ENCODE peak calls at places on chromosome 22, in ten cellular contexts. Q is fibroblast of mammary gland, T is left ventricle myocardium inferior, R is OCI-LY7, W is HFF-Myc, C is lower lobe of right lung, N is AG04449, F is cardiac fibroblast, K is suprapubic skin, P is fibroblast of the aortic adventitia. H is an unnamed sample.

GRCh38 chr22:30605449-30606110 is 1.4 kb upstream of the TCN2 start:
- DNase-seq in Q (peak; percentile 59), T (peak; percentile 45), R (peak; percentile 68), W (no peak), C (peak; percentile 70), N (no peak), F (peak; percentile 71), K (no peak), P (peak; percentile 45), H (no peak)

GRCh38 chr22:22346401-22347107 is 102.0 kb downstream of the VPREB1 start:
- DNase-seq in Q (no peak), T (no peak), R (no peak), W (no peak), C (no peak), N (no peak), F (no peak), K (no peak), P (no peak), H (no peak)

GRCh38 chr22:29199702-29200400 is 5.8 kb upstream of the EMID1 start:
- DNase-seq in Q (no peak), T (no peak), R (no peak), W (no peak), C (peak; percentile 10), N (no peak), F (no peak), K (no peak), P (no peak), H (no peak)

GRCh38 chr22:47804281-47804680 is 1041.8 kb downstream of the TBC1D22A start:
- DNase-seq in Q (no peak), T (no peak), R (no peak), W (no peak), C (no peak), N (no peak), F (no peak), K (no peak), P (no peak), H (no peak)

GRCh38 chr22:33909075-33909458 is 11.2 kb downstream of the LARGE1 start:
- DNase-seq in Q (peak; percentile 48), T (no peak), R (no peak), W (no peak), C (no peak), N (peak; percentile 54), F (peak; percentile 58), K (no peak), P (peak; percentile 85), H (no peak)

GRCh38 chr22:30159561-30160353 is 79.5 kb downstream of the HORMAD2 start:
- DNase-seq in Q (peak; percentile 72), T (no peak), R (no peak), W (peak; percentile 29), C (no peak), N (peak; percentile 56), F (peak; percentile 84), K (no peak), P (peak; percentile 84), H (no peak)

GRCh38 chr22:48538291-48538820 is 1289.3 kb downstream of the BRD1 start:
- DNase-seq in Q (no peak), T (no peak), R (no peak), W (no peak), C (no peak), N (no peak), F (no peak), K (no peak), P (no peak), H (no peak)

GRCh38 chr22:37082251-37082650 is 27.3 kb downstream of the TMPRSS6 start:
- DNase-seq in Q (no peak), T (no peak), R (no peak), W (no peak), C (no peak), N (no peak), F (no peak), K (no peak), P (no peak), H (no peak)

GRCh38 chr22:37623075-37624016 is 14.7 kb downstream of the GGA1 start:
- DNase-seq in Q (peak; percentile 49), T (peak; percentile 66), R (peak; percentile 79), W (no peak), C (peak; percentile 83), N (no peak), F (peak; percentile 62), K (no peak), P (peak; percentile 57), H (peak; percentile 76)

GRCh38 chr22:31734512-31734911 is 15.4 kb downstream of the PRR14L start:
- DNase-seq in Q (peak; percentile 72), T (no peak), R (no peak), W (no peak), C (no peak), N (peak; percentile 38), F (peak; percentile 83), K (no peak), P (peak; percentile 52), H (no peak)

GRCh38 chr22:35752833-35753189 is 35.1 kb downstream of the APOL5 start:
- DNase-seq in Q (no peak), T (no peak), R (no peak), W (no peak), C (no peak), N (no peak), F (no peak), K (no peak), P (no peak), H (no peak)

GRCh38 chr22:47628477-47629272 is 866.2 kb downstream of the TBC1D22A start:
- DNase-seq in Q (no peak), T (no peak), R (no peak), W (no peak), C (no peak), N (no peak), F (no peak), K (no peak), P (no peak), H (no peak)

GRCh38 chr22:43876866-43877509 is 14.7 kb upstream of the SULT4A1 start:
- DNase-seq in Q (no peak), T (no peak), R (no peak), W (no peak), C (no peak), N (no peak), F (no peak), K (peak; percentile 18), P (no peak), H (no peak)

GRCh38 chr22:41436322-41437113 is 10.1 kb downstream of the TOB2 start:
- DNase-seq in Q (no peak), T (no peak), R (no peak), W (no peak), C (no peak), N (no peak), F (no peak), K (no peak), P (no peak), H (no peak)
- TF ChIP-seq CTCF in Q (no peak), T (no peak), R (no peak), W (no peak), C (no peak), N (no peak), F (no peak), K (no peak), P (no peak), H (no peak)

GRCh38 chr22:39613549-39613921 is 43.0 kb downstream of the CACNA1I start:
- DNase-seq in Q (no peak), T (no peak), R (no peak), W (no peak), C (no peak), N (no peak), F (no peak), K (no peak), P (no peak), H (no peak)

GRCh38 chr22:39611360-39611759 is 40.8 kb downstream of the CACNA1I start:
- DNase-seq in Q (no peak), T (no peak), R (no peak), W (no peak), C (no peak), N (no peak), F (no peak), K (no peak), P (no peak), H (no peak)

GRCh38 chr22:39610766-39611165 is 40.2 kb downstream of the CACNA1I start:
- DNase-seq in Q (no peak), T (no peak), R (no peak), W (no peak), C (no peak), N (no peak), F (no peak), K (no peak), P (no peak), H (no peak)

GRCh38 chr22:39614442-39614841 is 43.9 kb downstream of the CACNA1I start:
- DNase-seq in Q (no peak), T (no peak), R (no peak), W (no peak), C (no peak), N (no peak), F (no peak), K (no peak), P (no peak), H (no peak)

GRCh38 chr22:39612811-39613548 is 42.4 kb downstream of the CACNA1I start:
- DNase-seq in Q (no peak), T (no peak), R (no peak), W (no peak), C (no peak), N (no peak), F (no peak), K (no peak), P (no peak), H (no peak)
- TF ChIP-seq CTCF in Q (no peak), T (no peak), R (no peak), W (no peak), C (no peak), N (no peak), F (no peak), K (no peak), P (no peak), H (no peak)

GRCh38 chr22:27217154-27217553 is 559.8 kb downstream of the MIAT start:
- DNase-seq in Q (no peak), T (no peak), R (no peak), W (no peak), C (no peak), N (no peak), F (no peak), K (no peak), P (no peak), H (no peak)
- TF ChIP-seq CTCF in Q (no peak), T (no peak), R (no peak), W (no peak), C (no peak), N (no peak), F (no peak), K (no peak), P (no peak), H (no peak)

GRCh38 chr22:20582171-20582511 is 74.7 kb downstream of the MED15 start:
- DNase-seq in Q (no peak), T (peak; percentile 1), R (no peak), W (no peak), C (peak; percentile 42), N (no peak), F (no peak), K (no peak), P (no peak), H (no peak)

GRCh38 chr22:20584029-20584871 is 76.8 kb downstream of the MED15 start:
- DNase-seq in Q (no peak), T (peak; percentile 6), R (no peak), W (no peak), C (peak; percentile 26), N (no peak), F (no peak), K (no peak), P (no peak), H (no peak)

GRCh38 chr22:20584872-20585639 is 77.6 kb downstream of the MED15 start:
- DNase-seq in Q (no peak), T (peak; percentile 15), R (no peak), W (no peak), C (peak; percentile 28), N (no peak), F (no peak), K (no peak), P (peak; percentile 33), H (no peak)

GRCh38 chr22:20582520-20583361 is 75.3 kb downstream of the MED15 start:
- DNase-seq in Q (no peak), T (peak; percentile 10), R (no peak), W (no peak), C (peak; percentile 44), N (no peak), F (no peak), K (peak; percentile 60), P (no peak), H (no peak)

GRCh38 chr22:20583471-20583922 is 76.1 kb downstream of the MED15 start:
- DNase-seq in Q (no peak), T (peak; percentile 64), R (no peak), W (no peak), C (peak; percentile 39), N (no peak), F (no peak), K (no peak), P (no peak), H (no peak)
- TF ChIP-seq CTCF in Q (peak; percentile 4), T (no peak), R (peak; percentile 62), W (peak; percentile 24), C (no peak), N (no peak), F (peak; percentile 4), K (no peak), P (no peak), H (no peak)

H was measured in natural killer cell.